ENCODE peak calls at places on chromosome 2, in ten cellular contexts. J is spleen, U is stomach, M is NB4, E is K562, B is AG10803, T is fibroblast of lung, V is neural crest cell, C is mesothelial cell of epicardium, K is tibial artery. Y is an unnamed sample.

GRCh38 chr2:158722266-158723105 is 72.6 kb upstream of the DAPL1 start:
- DNase-seq in J (no peak), U (no peak), M (no peak), E (no peak), B (no peak), T (no peak), V (no peak), C (no peak), K (no peak), Y (peak; percentile 67)

GRCh38 chr2:82013641-82014040 is 1709.1 kb upstream of the LRRTM1 start:
- DNase-seq in J (no peak), U (no peak), M (no peak), E (no peak), B (no peak), T (no peak), V (no peak), C (no peak), K (no peak), Y (no peak)

GRCh38 chr2:27218614-27219013 is 1.4 kb downstream of the CAD start:
- DNase-seq in J (no peak), U (no peak), M (no peak), E (no peak), B (no peak), T (no peak), V (no peak), C (no peak), K (no peak), Y (no peak)

GRCh38 chr2:235106874-235107639 is 155.2 kb downstream of the SH3BP4 start:
- DNase-seq in J (no peak), U (peak; percentile 69), M (peak; percentile 40), E (peak; percentile 29), B (peak; percentile 76), T (peak; percentile 63), V (peak; percentile 64), C (no peak), K (peak; percentile 57), Y (peak; percentile 86)

GRCh38 chr2:67930156-67930555 is 132.6 kb downstream of the C1D start:
- DNase-seq in J (no peak), U (no peak), M (no peak), E (no peak), B (no peak), T (no peak), V (no peak), C (no peak), K (no peak), Y (no peak)

GRCh38 chr2:119294671-119295070 is 71.0 kb downstream of the STEAP3 start:
- DNase-seq in J (no peak), U (no peak), M (no peak), E (no peak), B (no peak), T (no peak), V (no peak), C (no peak), K (no peak), Y (no peak)

GRCh38 chr2:174568425-174568824 is 29.2 kb downstream of the WIPF1 start:
- DNase-seq in J (no peak), U (no peak), M (no peak), E (no peak), B (no peak), T (no peak), V (no peak), C (no peak), K (no peak), Y (no peak)

GRCh38 chr2:190863946-190864345 is 16.7 kb upstream of the GLS start:
- DNase-seq in J (no peak), U (no peak), M (no peak), E (no peak), B (peak; percentile 58), T (no peak), V (no peak), C (no peak), K (no peak), Y (no peak)

GRCh38 chr2:241063587-241063986 is 38.5 kb downstream of the MTERF4 start:
- DNase-seq in J (no peak), U (no peak), M (no peak), E (no peak), B (no peak), T (no peak), V (no peak), C (no peak), K (no peak), Y (no peak)

GRCh38 chr2:63013448-63013847 is 37.2 kb upstream of the OTX1 start:
- DNase-seq in J (no peak), U (no peak), M (no peak), E (no peak), B (no peak), T (no peak), V (no peak), C (no peak), K (no peak), Y (no peak)

GRCh38 chr2:77271262-77271661 is 250.9 kb downstream of the LRRTM4 start:
- DNase-seq in J (no peak), U (no peak), M (no peak), E (no peak), B (no peak), T (no peak), V (no peak), C (no peak), K (no peak), Y (no peak)

GRCh38 chr2:15689654-15690053 is 98.0 kb downstream of the DDX1 start:
- DNase-seq in J (no peak), U (no peak), M (no peak), E (no peak), B (no peak), T (no peak), V (no peak), C (no peak), K (no peak), Y (no peak)

GRCh38 chr2:1422131-1422530 is 8.9 kb downstream of the TPO start:
- DNase-seq in J (no peak), U (no peak), M (no peak), E (no peak), B (no peak), T (no peak), V (no peak), C (no peak), K (no peak), Y (no peak)

GRCh38 chr2:106580241-106580640 is 93.1 kb downstream of the CD8B2 start:
- DNase-seq in J (no peak), U (no peak), M (no peak), E (no peak), B (no peak), T (no peak), V (no peak), C (no peak), K (no peak), Y (no peak)

GRCh38 chr2:7191927-7192326 is 274.7 kb downstream of the RNF144A start:
- DNase-seq in J (no peak), U (no peak), M (no peak), E (no peak), B (peak; percentile 93), T (peak; percentile 99), V (no peak), C (no peak), K (no peak), Y (no peak)

GRCh38 chr2:216059233-216059834 is 22.3 kb downstream of the PECR start:
- DNase-seq in J (no peak), U (no peak), M (peak; percentile 20), E (no peak), B (no peak), T (no peak), V (no peak), C (no peak), K (no peak), Y (no peak)
- TF ChIP-seq CTCF in J (no peak), U (no peak), M (no peak), E (no peak), B (peak; percentile 30), T (no peak), V (peak; percentile 42), C (no peak), K (no peak), Y (no peak)

DNA sequence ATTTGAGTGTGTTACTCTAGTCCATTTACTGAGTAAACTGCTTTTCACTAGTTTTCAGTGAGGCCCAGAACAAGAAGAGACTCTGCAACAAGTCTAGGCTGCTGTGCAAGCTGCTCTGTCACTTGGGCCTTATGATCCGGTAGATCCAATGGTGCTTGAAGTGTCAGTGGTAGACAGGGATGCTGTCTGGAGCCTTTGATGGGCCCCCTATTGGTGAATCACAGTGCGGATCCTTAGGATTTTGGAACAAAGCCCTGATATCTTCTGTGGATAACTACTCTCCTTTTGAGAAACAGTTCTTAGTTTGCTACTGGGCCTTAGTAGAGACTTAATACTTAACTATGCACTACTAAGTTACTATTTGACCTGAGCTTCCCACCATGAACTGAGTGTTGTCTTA is 150.2 kb downstream of the TMEFF2 start:
- DNase-seq in J (no peak), U (no peak), M (no peak), E (no peak), B (no peak), T (no peak), V (no peak), C (no peak), K (no peak), Y (no peak)
- TF ChIP-seq CTCF in J (no peak), U (no peak), M (no peak), E (no peak), B (no peak), T (no peak), V (no peak), C (no peak), K (no peak), Y (no peak)

GRCh38 chr2:135762530-135762929 is 20.9 kb downstream of the UBXN4 start:
- DNase-seq in J (no peak), U (no peak), M (no peak), E (no peak), B (no peak), T (no peak), V (no peak), C (no peak), K (no peak), Y (no peak)
- TF ChIP-seq CTCF in J (no peak), U (no peak), M (no peak), E (no peak), B (no peak), T (no peak), V (no peak), C (no peak), K (no peak), Y (no peak)

DNA sequence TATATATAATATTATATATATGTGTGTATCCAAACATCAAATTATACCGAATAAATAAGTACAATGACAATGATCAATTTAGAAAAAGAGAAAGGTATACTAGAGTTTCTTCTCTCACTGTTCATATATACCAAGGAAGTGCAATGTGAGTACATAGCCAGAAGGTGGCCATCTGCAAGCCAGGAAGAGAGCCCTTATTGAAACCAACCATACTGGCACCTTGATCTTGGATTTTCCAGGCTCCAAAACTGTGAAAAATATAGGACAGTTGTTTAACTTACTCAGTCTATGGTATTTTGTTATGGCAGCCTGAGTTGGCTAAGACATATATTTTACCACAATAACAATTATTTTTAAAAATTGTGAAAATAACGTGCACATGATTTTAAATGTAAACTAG is 1490.2 kb upstream of the SLC39A10 start:
- DNase-seq in J (no peak), U (no peak), M (peak; percentile 38), E (peak; percentile 0), B (peak; percentile 1), T (peak; percentile 20), V (no peak), C (no peak), K (no peak), Y (no peak)
- TF ChIP-seq CTCF in J (peak; percentile 28), U (peak; percentile 24), M (peak; percentile 56), E (no peak), B (peak; percentile 37), T (peak; percentile 15), V (peak; percentile 77), C (peak; percentile 66), K (peak; percentile 24), Y (peak; percentile 65)

GRCh38 chr2:35168351-35168750 is 1187.2 kb upstream of the CRIM1 start:
- DNase-seq in J (no peak), U (no peak), M (peak; percentile 8), E (no peak), B (no peak), T (no peak), V (no peak), C (no peak), K (no peak), Y (no peak)
- TF ChIP-seq CTCF in J (no peak), U (no peak), M (no peak), E (no peak), B (no peak), T (no peak), V (peak; percentile 54), C (no peak), K (peak; percentile 8), Y (peak; percentile 61)

Y was measured in osteocyte.